ENCODE peak calls at places on chromosomes 2 and 18, in five cellular contexts. R is A549, U is thoracic aorta, H is Calu3, K is B cell. F is an unnamed sample.

GRCh38 chr2:64063924-64064331 is 44.7 kb upstream of the VPS54 start:
- DNase-seq in R (no peak), U (no peak), H (no peak), K (no peak), F (no peak)

GRCh38 chr2:54962935-54963334 is 87.3 kb downstream of the RTN4 start:
- DNase-seq in R (no peak), U (no peak), H (no peak), K (no peak), F (no peak)

GRCh38 chr2:60707750-60708371 is 48.2 kb upstream of the PAPOLG start:
- DNase-seq in R (peak), U (no peak), H (no peak), K (peak), F (peak)

GRCh38 chr2:221572821-221573429 is 821 bp upstream of the EPHA4 start:
- DNase-seq in R (peak), U (no peak), H (peak), K (peak), F (peak)

GRCh38 chr2:85604568-85605339 is 2.3 kb upstream of the TMEM150A start:
- DNase-seq in R (no peak), U (no peak), H (no peak), K (no peak), F (no peak)

GRCh38 chr2:28648671-28649395 is 102.8 kb upstream of the PPP1CB start:
- DNase-seq in R (no peak), U (no peak), H (no peak), K (no peak), F (no peak)

GRCh38 chr2:62663443-62663842 is 42.1 kb upstream of the EHBP1 start:
- DNase-seq in R (no peak), U (no peak), H (no peak), K (no peak), F (no peak)

GRCh38 chr2:72340665-72341064 is 193.0 kb upstream of the CYP26B1 start:
- DNase-seq in R (no peak), U (no peak), H (no peak), K (no peak), F (no peak)

GRCh38 chr2:5914831-5915611 is 222.8 kb downstream of the SOX11 start:
- DNase-seq in R (no peak), U (no peak), H (no peak), K (no peak), F (no peak)

GRCh38 chr2:86336350-86337234 is 834 bp downstream of the REEP1 start:
- DNase-seq in R (no peak), U (no peak), H (peak), K (no peak), F (peak)

GRCh38 chr18:34493566-34494358 is 216.3 kb upstream of the DTNA start:
- DNase-seq in R (no peak), U (no peak), H (peak), K (peak), F (peak)

GRCh38 chr2:239787651-239788050 is 237.5 kb downstream of the NDUFA10 start:
- DNase-seq in R (no peak), U (no peak), H (no peak), K (no peak), F (no peak)

GRCh38 chr2:154623819-154624218 is 74.7 kb upstream of the KCNJ3 start:
- DNase-seq in R (peak), U (no peak), H (peak), K (no peak), F (no peak)

GRCh38 chr2:29766191-29766590 is 155.2 kb downstream of the ALK start:
- DNase-seq in R (no peak), U (no peak), H (no peak), K (no peak), F (no peak)

GRCh38 chr2:40448476-40449079 is 3.3 kb downstream of the SLC8A1 start:
- DNase-seq in R (peak), U (no peak), H (no peak), K (no peak), F (no peak)

GRCh38 chr2:72118951-72119350 is 28.7 kb downstream of the CYP26B1 start:
- DNase-seq in R (no peak), U (no peak), H (no peak), K (no peak), F (no peak)

GRCh38 chr2:96138146-96139145 is at the start of gene ASTL:
- DNase-seq in R (peak), U (no peak), H (peak), K (peak), F (peak)

GRCh38 chr2:97011977-97012569 is 25.7 kb upstream of the FAM178B start:
- DNase-seq in R (peak), U (no peak), H (peak), K (no peak), F (no peak)

GRCh38 chr2:216526939-216527338 is 28.3 kb downstream of the RPL37A start:
- DNase-seq in R (no peak), U (no peak), H (no peak), K (no peak), F (no peak)

GRCh38 chr18:2302628-2303516 is 268.4 kb downstream of the METTL4 start:
- DNase-seq in R (peak), U (no peak), H (peak), K (no peak), F (no peak)

GRCh38 chr18:80245781-80246655 is 1.3 kb downstream of the PARD6G start:
- DNase-seq in R (no peak), U (no peak), H (no peak), K (no peak), F (no peak)

GRCh38 chr2:233062447-233062842 is 2.3 kb downstream of the INPP5D start:
- DNase-seq in R (no peak), U (no peak), H (no peak), K (no peak), F (no peak)

GRCh38 chr2:95284886-95285541 is 10.8 kb downstream of the PROM2 start:
- DNase-seq in R (no peak), U (no peak), H (no peak), K (no peak), F (no peak)

GRCh38 chr2:217552081-217552480 is 450.7 kb downstream of the TNS1 start:
- DNase-seq in R (no peak), U (no peak), H (no peak), K (no peak), F (no peak)

GRCh38 chr2:1598041-1598710 is 146.1 kb downstream of the PXDN start:
- DNase-seq in R (no peak), U (no peak), H (no peak), K (no peak), F (no peak)

GRCh38 chr18:57084331-57085298 is 62.3 kb upstream of the BOD1L2 start:
- DNase-seq in R (no peak), U (no peak), H (peak), K (no peak), F (peak)

GRCh38 chr2:28322051-28322450 is 70.6 kb upstream of the FOSL2 start:
- DNase-seq in R (no peak), U (no peak), H (no peak), K (no peak), F (no peak)

GRCh38 chr18:25590456-25590855 is 238.5 kb upstream of the ZNF521 start:
- DNase-seq in R (no peak), U (no peak), H (no peak), K (no peak), F (no peak)

GRCh38 chr2:200258881-200259576 is 47.5 kb upstream of the SPATS2L start:
- DNase-seq in R (no peak), U (no peak), H (peak), K (no peak), F (no peak)

GRCh38 chr2:97764559-97765263 is 51.3 kb downstream of the ZAP70 start:
- DNase-seq in R (no peak), U (no peak), H (no peak), K (no peak), F (no peak)

GRCh38 chr18:54386043-54386442 is 28.3 kb downstream of the C18orf54 start:
- DNase-seq in R (no peak), U (no peak), H (no peak), K (no peak), F (no peak)

GRCh38 chr18:3217930-3218647 is 1.7 kb downstream of the MYOM1 start:
- DNase-seq in R (peak), U (no peak), H (peak), K (no peak), F (no peak)

GRCh38 chr2:55229221-55229620 is 2.9 kb downstream of the CLHC1 start:
- DNase-seq in R (no peak), U (no peak), H (no peak), K (no peak), F (no peak)

GRCh38 chr2:98087447-98088065 is 589 bp downstream of the VWA3B start:
- DNase-seq in R (no peak), U (no peak), H (no peak), K (peak), F (no peak)

GRCh38 chr2:94759211-94759610 is 112.0 kb upstream of the TEKT4 start:
- DNase-seq in R (peak), U (no peak), H (peak), K (no peak), F (no peak)

GRCh38 chr2:229714736-229715541 is 584 bp upstream of the DNER start:
- DNase-seq in R (peak), U (no peak), H (peak), K (peak), F (peak)

GRCh38 chr2:229708335-229708734 is 6.0 kb downstream of the DNER start:
- DNase-seq in R (no peak), U (no peak), H (no peak), K (no peak), F (no peak)

GRCh38 chr2:229714080-229714735 is at the start of gene DNER:
- DNase-seq in R (no peak), U (no peak), H (peak), K (peak), F (peak)

GRCh38 chr2:229713371-229714079 is 830 bp downstream of the DNER start:
- DNase-seq in R (peak), U (no peak), H (peak), K (peak), F (peak)

DNA sequence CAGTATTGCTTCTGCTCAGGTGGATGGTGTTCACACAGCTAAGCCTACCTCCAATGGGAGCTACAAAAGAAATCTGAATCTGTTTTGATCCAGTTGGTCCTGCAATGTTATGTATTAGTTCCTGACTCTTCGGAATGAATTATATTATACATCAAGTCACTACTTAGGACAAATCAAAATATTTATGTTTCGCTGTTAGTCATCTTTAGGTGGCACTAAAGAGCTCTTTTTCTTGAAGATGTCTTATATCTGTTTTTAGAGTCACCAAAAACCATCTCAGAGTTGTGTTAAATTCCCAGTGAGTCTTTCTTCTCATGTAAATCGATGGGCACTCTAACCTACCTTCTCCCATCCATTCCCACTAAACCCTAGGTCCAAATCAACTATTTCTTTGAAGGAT is 2.2 kb downstream of the DNER start:
- DNase-seq in R (peak), U (no peak), H (no peak), K (no peak), F (no peak)
- TF ChIP-seq CTCF in R (peak), U (no peak), H (peak), K (no peak), F (no peak)

GRCh38 chr2:164504253-164504652 is 117.0 kb downstream of the GRB14 start:
- DNase-seq in R (peak), U (no peak), H (peak), K (no peak), F (no peak)
- TF ChIP-seq CTCF in R (peak), U (no peak), H (peak), K (no peak), F (no peak)

GRCh38 chr2:137888845-137889244 is 75.4 kb upstream of the HNMT start:
- DNase-seq in R (peak), U (no peak), H (peak), K (no peak), F (no peak)
- TF ChIP-seq CTCF in R (peak), U (no peak), H (peak), K (no peak), F (peak)

GRCh38 chr2:109201465-109202420 is 72.7 kb downstream of the SH3RF3 start:
- DNase-seq in R (no peak), U (no peak), H (no peak), K (no peak), F (no peak)
- TF ChIP-seq CTCF in R (no peak), U (peak), H (no peak), K (no peak), F (no peak)